ENCODE peak calls at places on chromosomes 12 and 14, in eight cellular contexts. M is progenitor cell of endocrine pancreas, L is endothelial cell, N is stomach, U is foreskin keratinocyte, I is upper lobe of right lung, H is neural crest cell, D is GM06990. P is an unnamed sample.
A peak's percentile ranks its signal among the peaks of the same experiment; 100 is the strongest.

GRCh38 chr12:82326905-82327503 is 31.2 kb downstream of the CCDC59 start:
- DNase-seq in M (no peak), L (no peak), N (no peak), U (peak; percentile 9), I (no peak), H (no peak), D (no peak), P (no peak)

GRCh38 chr14:86838363-86838762 is 1154.6 kb downstream of the GALC start:
- DNase-seq in M (no peak), L (no peak), N (no peak), U (no peak), I (no peak), H (no peak), D (no peak), P (no peak)

GRCh38 chr12:85781751-85782150 is 54.5 kb downstream of the RASSF9 start:
- DNase-seq in M (no peak), L (no peak), N (no peak), U (no peak), I (no peak), H (no peak), D (no peak), P (no peak)

GRCh38 chr12:68240975-68241374 is 12.4 kb downstream of the IL22 start:
- DNase-seq in M (no peak), L (no peak), N (no peak), U (no peak), I (peak; percentile 62), H (no peak), D (peak; percentile 44), P (no peak)

GRCh38 chr12:15605886-15606590 is 183.2 kb downstream of the EPS8 start:
- DNase-seq in M (no peak), L (no peak), N (no peak), U (no peak), I (no peak), H (no peak), D (no peak), P (no peak)

GRCh38 chr12:121466800-121467637 is 67.1 kb downstream of the RNF34 start:
- DNase-seq in M (peak; percentile 82), L (peak; percentile 93), N (peak; percentile 94), U (peak; percentile 56), I (peak; percentile 96), H (peak; percentile 79), D (peak; percentile 96), P (peak; percentile 92)

GRCh38 chr12:11174022-11174421 is 3.0 kb downstream of the SMIM10L1 start:
- DNase-seq in M (no peak), L (no peak), N (no peak), U (no peak), I (no peak), H (no peak), D (no peak), P (no peak)

GRCh38 chr12:123075591-123076171 is 75.2 kb downstream of the PITPNM2 start:
- DNase-seq in M (no peak), L (no peak), N (peak; percentile 46), U (peak; percentile 30), I (peak; percentile 74), H (peak; percentile 18), D (peak; percentile 25), P (peak; percentile 61)

GRCh38 chr12:103401421-103401820 is 94.3 kb downstream of the C12orf42 start:
- DNase-seq in M (no peak), L (no peak), N (no peak), U (peak; percentile 76), I (no peak), H (no peak), D (no peak), P (no peak)

GRCh38 chr12:12779529-12779928 is 5.9 kb upstream of the APOLD1 start:
- DNase-seq in M (no peak), L (no peak), N (no peak), U (peak; percentile 91), I (no peak), H (no peak), D (no peak), P (no peak)

GRCh38 chr12:122437656-122438121 is 15.2 kb upstream of the CLIP1 start:
- DNase-seq in M (no peak), L (no peak), N (peak; percentile 28), U (peak; percentile 59), I (peak; percentile 65), H (no peak), D (no peak), P (no peak)

GRCh38 chr12:107325075-107325474 is 231.7 kb upstream of the CRY1 start:
- DNase-seq in M (no peak), L (no peak), N (no peak), U (no peak), I (no peak), H (no peak), D (no peak), P (no peak)

GRCh38 chr14:31476131-31476917 is 11.5 kb downstream of the GPR33 start:
- DNase-seq in M (no peak), L (no peak), N (no peak), U (no peak), I (no peak), H (no peak), D (no peak), P (no peak)

GRCh38 chr14:73503648-73504047 is 12.9 kb downstream of the RIOX1 start:
- DNase-seq in M (no peak), L (no peak), N (no peak), U (no peak), I (no peak), H (no peak), D (peak; percentile 14), P (no peak)

GRCh38 chr12:50948798-50949197 is 3.5 kb upstream of the HIGD1C start:
- DNase-seq in M (no peak), L (no peak), N (no peak), U (no peak), I (no peak), H (no peak), D (no peak), P (no peak)

GRCh38 chr12:109858764-109859163 is 21.6 kb downstream of the GLTP start:
- DNase-seq in M (no peak), L (no peak), N (no peak), U (no peak), I (no peak), H (no peak), D (no peak), P (no peak)

GRCh38 chr12:18467636-18468520 is 206.6 kb downstream of the PIK3C2G start:
- DNase-seq in M (no peak), L (no peak), N (no peak), U (peak; percentile 15), I (no peak), H (no peak), D (no peak), P (no peak)

GRCh38 chr12:135127-135526 is 68.6 kb downstream of the IQSEC3 start:
- DNase-seq in M (no peak), L (no peak), N (no peak), U (no peak), I (no peak), H (no peak), D (no peak), P (no peak)

GRCh38 chr12:124837958-124838803 is 25.5 kb downstream of the SCARB1 start:
- DNase-seq in M (no peak), L (no peak), N (peak; percentile 60), U (peak; percentile 97), I (no peak), H (no peak), D (no peak), P (no peak)

GRCh38 chr14:67815573-67816235 is 686 bp downstream of the ZFYVE26 start:
- DNase-seq in M (no peak), L (no peak), N (no peak), U (peak; percentile 55), I (no peak), H (no peak), D (no peak), P (no peak)

GRCh38 chr12:63802012-63802608 is 22.4 kb downstream of the RXYLT1 start:
- DNase-seq in M (no peak), L (no peak), N (no peak), U (no peak), I (no peak), H (no peak), D (no peak), P (no peak)

GRCh38 chr14:48814562-48814961 is 771.6 kb downstream of the RPS29 start:
- DNase-seq in M (no peak), L (no peak), N (no peak), U (no peak), I (no peak), H (no peak), D (no peak), P (no peak)

DNA sequence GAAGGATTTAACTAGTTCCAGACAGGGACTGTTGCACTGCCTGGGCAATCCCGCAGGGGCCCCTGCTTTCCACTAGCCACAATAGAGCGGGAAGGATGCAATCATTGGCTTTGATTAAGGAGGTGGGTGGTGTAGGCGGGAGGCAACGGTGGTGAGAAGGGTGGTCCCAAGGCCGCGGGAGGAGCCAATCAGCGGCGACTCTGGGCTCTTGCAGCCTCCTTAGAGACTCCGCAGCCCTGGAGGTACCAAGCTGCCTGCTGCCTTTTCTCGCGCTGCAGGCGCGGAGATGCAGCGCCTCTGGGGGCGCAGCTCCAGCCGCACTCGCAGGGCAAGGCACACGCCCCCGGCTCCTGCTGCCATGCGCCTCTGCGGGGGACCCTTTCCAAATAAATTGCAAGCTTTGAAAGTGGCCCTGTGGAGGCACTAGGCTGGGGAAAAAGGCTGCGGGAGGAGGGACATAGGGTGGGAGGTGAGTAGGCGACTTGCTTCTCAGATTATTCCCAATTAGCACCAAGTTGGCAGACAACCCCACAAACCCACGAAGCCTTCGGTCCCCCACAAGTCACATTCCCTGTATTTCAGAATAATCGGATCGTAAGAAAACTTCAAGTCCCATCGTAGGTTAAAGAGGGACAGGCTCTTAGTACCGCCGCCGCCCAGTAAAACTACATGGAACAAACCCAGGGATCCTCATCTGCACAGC is 860 bp upstream of the KCNA1 start:
- DNase-seq in M (peak; percentile 57), L (peak; percentile 52), N (no peak), U (no peak), I (no peak), H (peak; percentile 57), D (peak; percentile 52), P (peak; percentile 72)
- TF ChIP-seq CTCF in M (peak; percentile 61), L (no peak), N (no peak), U (peak; percentile 17), I (no peak), H (peak; percentile 55), D (peak; percentile 61), P (no peak)

DNA sequence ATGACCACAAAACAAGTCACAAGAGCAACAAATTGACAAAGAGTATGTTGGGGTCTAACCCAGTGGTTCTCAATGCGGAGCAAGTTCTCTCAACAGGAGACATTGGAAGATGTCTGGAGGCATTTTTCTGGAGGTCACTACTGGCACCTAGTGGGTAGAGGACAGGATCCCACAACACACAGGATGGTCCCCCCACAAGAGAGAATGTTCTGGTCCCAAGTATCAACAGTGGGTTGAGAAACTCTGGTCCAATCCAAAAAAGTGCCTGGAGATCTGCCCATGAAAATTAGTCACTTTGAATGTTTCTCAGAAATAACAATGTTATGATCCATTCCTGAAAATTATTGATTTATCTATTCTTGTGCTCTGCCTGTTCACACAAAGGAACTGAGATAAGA is 3.3 kb downstream of the SSH1 start:
- DNase-seq in M (no peak), L (no peak), N (no peak), U (no peak), I (no peak), H (no peak), D (no peak), P (no peak)
- TF ChIP-seq CTCF in M (no peak), L (no peak), N (peak; percentile 10), U (peak; percentile 58), I (peak; percentile 52), H (no peak), D (peak; percentile 40), P (no peak)

GRCh38 chr14:105485720-105486332 is 860 bp upstream of the CRIP1 start:
- DNase-seq in M (no peak), L (peak; percentile 77), N (no peak), U (no peak), I (no peak), H (peak; percentile 59), D (peak; percentile 51), P (peak; percentile 76)
- TF ChIP-seq CTCF in M (peak; percentile 68), L (no peak), N (no peak), U (peak; percentile 46), I (peak; percentile 45), H (peak; percentile 64), D (peak; percentile 57), P (peak; percentile 62)

GRCh38 chr12:52976574-52977071 is 27.7 kb downstream of the KRT18 start:
- DNase-seq in M (no peak), L (no peak), N (no peak), U (no peak), I (no peak), H (no peak), D (no peak), P (peak; percentile 50)
- TF ChIP-seq CTCF in M (no peak), L (no peak), N (no peak), U (no peak), I (peak; percentile 3), H (no peak), D (no peak), P (no peak)